ENCODE peak calls at places on chromosomes 3 and 15, in seven cellular contexts. V is heart right ventricle, N is uterus, Q is endothelial cell, J is endodermal cell, X is body of pancreas, G is right atrium auricular region. T is an unnamed sample.

GRCh38 chr3:112774293-112774926 is 72.3 kb downstream of the CD200R1L start:
- DNase-seq in V (no peak), N (no peak), Q (no peak), J (no peak), X (no peak), G (no peak), T (no peak)

GRCh38 chr15:44194397-44195150 is 497 bp downstream of the FRMD5 start:
- DNase-seq in V (peak), N (no peak), Q (no peak), J (no peak), X (peak), G (no peak), T (no peak)

GRCh38 chr3:25457642-25458419 is 29.8 kb downstream of the RARB start:
- DNase-seq in V (no peak), N (no peak), Q (no peak), J (no peak), X (no peak), G (no peak), T (no peak)

GRCh38 chr3:54123538-54124196 is 1.3 kb downstream of the CACNA2D3 start:
- DNase-seq in V (no peak), N (no peak), Q (no peak), J (peak), X (no peak), G (no peak), T (peak)

GRCh38 chr3:34075975-34076374 is 277.5 kb downstream of the PDCD6IP start:
- DNase-seq in V (no peak), N (no peak), Q (no peak), J (no peak), X (no peak), G (no peak), T (no peak)

GRCh38 chr3:168090306-168091085 is 5.2 kb downstream of the GOLIM4 start:
- DNase-seq in V (no peak), N (no peak), Q (no peak), J (no peak), X (no peak), G (no peak), T (no peak)

GRCh38 chr15:69380100-69380725 is 33.9 kb upstream of the KIF23 start:
- DNase-seq in V (no peak), N (no peak), Q (peak), J (peak), X (no peak), G (no peak), T (no peak)

GRCh38 chr3:124714218-124714853 is 15.9 kb upstream of the UMPS start:
- DNase-seq in V (peak), N (no peak), Q (no peak), J (no peak), X (no peak), G (no peak), T (no peak)

GRCh38 chr3:101890716-101891115 is 41.4 kb downstream of the NFKBIZ start:
- DNase-seq in V (no peak), N (no peak), Q (no peak), J (no peak), X (no peak), G (no peak), T (no peak)

GRCh38 chr15:93027413-93027812 is 61.6 kb downstream of the RGMA start:
- DNase-seq in V (no peak), N (no peak), Q (no peak), J (peak), X (no peak), G (peak), T (peak)

DNA sequence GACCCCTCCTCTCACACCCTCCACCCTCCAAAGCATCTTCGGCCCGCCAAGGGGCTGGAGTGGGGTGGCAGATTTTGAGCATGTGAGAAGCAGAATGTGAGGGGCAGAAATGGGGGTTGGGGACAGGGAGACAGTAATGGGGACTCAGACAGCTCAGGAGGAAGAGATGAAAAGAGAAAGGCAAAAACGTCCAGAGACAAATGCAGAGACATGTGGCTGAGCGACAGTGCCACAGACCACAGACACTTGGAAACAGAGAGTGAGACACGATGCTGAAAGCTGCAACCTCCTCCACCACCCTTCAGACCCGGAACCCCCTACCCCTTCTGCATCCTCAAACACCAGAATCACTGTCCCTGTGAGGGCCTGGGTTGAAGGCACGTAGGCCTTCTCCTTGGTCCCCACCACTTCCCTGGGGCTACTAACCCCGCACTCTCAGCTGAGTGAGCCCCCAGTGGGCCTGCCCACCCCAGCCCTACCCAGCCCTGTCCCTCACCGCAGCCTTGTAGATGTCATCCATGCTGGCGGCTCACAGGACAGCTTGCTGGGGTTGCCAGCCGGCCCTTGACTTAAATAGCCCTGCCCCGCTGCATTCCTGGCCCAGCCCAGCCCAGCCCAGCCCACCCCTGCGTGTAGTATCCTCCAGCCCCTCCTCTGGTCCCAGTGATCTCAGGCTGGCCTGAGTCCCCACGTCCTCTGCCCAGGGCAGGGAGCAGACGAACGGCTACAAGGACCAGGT is at the start of gene TNNC1:
- DNase-seq in V (peak), N (no peak), Q (no peak), J (peak), X (no peak), G (no peak), T (no peak)
- TF ChIP-seq CTCF in V (no peak), N (no peak), Q (no peak), J (no peak), X (no peak), G (no peak), T (no peak)

GRCh38 chr15:28020644-28021043 is 78.5 kb downstream of the OCA2 start:
- DNase-seq in V (no peak), N (no peak), Q (no peak), J (no peak), X (no peak), G (no peak), T (no peak)

GRCh38 chr15:28019594-28020320 is 79.4 kb downstream of the OCA2 start:
- DNase-seq in V (no peak), N (no peak), Q (peak), J (no peak), X (no peak), G (no peak), T (no peak)

GRCh38 chr15:28022181-28022580 is 76.9 kb downstream of the OCA2 start:
- DNase-seq in V (no peak), N (no peak), Q (no peak), J (no peak), X (no peak), G (no peak), T (no peak)

GRCh38 chr15:28022961-28023360 is 76.2 kb downstream of the OCA2 start:
- DNase-seq in V (no peak), N (no peak), Q (no peak), J (no peak), X (no peak), G (no peak), T (no peak)

GRCh38 chr15:28021281-28022039 is 77.7 kb downstream of the OCA2 start:
- DNase-seq in V (peak), N (no peak), Q (peak), J (peak), X (peak), G (no peak), T (peak)
- TF ChIP-seq CTCF in V (peak), N (no peak), Q (peak), J (peak), X (peak), G (peak), T (peak)

GRCh38 chr3:79729096-79729495 is 38.7 kb downstream of the ROBO1 start:
- DNase-seq in V (peak), N (no peak), Q (no peak), J (no peak), X (peak), G (no peak), T (no peak)

GRCh38 chr3:79726795-79727194 is 41.0 kb downstream of the ROBO1 start:
- DNase-seq in V (no peak), N (no peak), Q (no peak), J (no peak), X (no peak), G (no peak), T (no peak)

GRCh38 chr3:79724206-79724605 is 43.6 kb downstream of the ROBO1 start:
- DNase-seq in V (no peak), N (no peak), Q (peak), J (peak), X (peak), G (no peak), T (no peak)
- TF ChIP-seq CTCF in V (no peak), N (no peak), Q (no peak), J (peak), X (no peak), G (no peak), T (peak)

GRCh38 chr3:58038675-58039302 is 30.6 kb downstream of the FLNB start:
- DNase-seq in V (no peak), N (no peak), Q (no peak), J (no peak), X (no peak), G (no peak), T (no peak)

GRCh38 chr3:58037141-58037910 is 29.1 kb downstream of the FLNB start:
- DNase-seq in V (no peak), N (no peak), Q (no peak), J (no peak), X (no peak), G (no peak), T (no peak)

GRCh38 chr3:58041182-58041825 is 33.1 kb downstream of the FLNB start:
- DNase-seq in V (no peak), N (no peak), Q (no peak), J (no peak), X (peak), G (no peak), T (no peak)

GRCh38 chr3:58041826-58042324 is 33.7 kb downstream of the FLNB start:
- DNase-seq in V (no peak), N (no peak), Q (no peak), J (no peak), X (no peak), G (no peak), T (no peak)

DNA sequence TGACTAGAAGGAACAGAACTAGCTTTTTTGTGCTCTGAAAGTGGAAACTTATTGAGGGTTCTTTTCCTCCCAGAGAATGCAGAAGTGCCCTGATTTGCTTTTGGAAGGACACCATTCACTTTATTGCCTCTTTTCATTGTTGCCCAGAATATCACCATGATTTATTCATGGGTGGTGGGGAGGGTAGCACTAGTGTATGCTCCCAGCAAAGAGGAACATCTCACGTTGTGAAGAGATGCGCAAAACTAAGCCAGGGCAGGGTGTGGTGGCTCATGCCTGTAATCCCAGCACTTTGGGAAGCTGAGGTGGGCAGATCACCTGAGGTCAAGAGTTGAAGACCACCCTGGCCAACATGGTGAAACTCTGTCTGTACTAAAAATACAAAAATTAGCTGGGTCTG is 31.4 kb downstream of the FLNB start:
- DNase-seq in V (no peak), N (no peak), Q (no peak), J (no peak), X (no peak), G (no peak), T (no peak)
- TF ChIP-seq CTCF in V (no peak), N (no peak), Q (no peak), J (no peak), X (no peak), G (no peak), T (no peak)

DNA sequence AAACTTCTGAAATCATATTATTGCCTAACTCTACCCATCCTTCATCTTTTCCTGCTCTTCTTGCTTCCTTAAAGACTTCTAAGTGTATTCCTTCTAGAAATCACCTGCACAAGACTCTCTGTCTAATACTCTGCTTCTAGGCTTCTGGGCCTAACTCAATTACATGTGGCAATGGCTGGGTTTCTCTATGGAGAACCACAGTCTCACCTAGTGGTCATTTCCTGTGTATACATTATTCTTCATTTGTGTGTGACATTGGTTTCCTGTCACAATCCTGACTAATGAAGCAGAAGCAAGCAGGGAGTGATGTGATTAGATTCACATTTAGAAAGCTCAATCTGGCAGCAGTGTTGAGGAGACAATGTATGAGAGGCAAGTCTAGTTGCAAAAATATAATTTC is 16.9 kb upstream of the CLDN1 start:
- DNase-seq in V (no peak), N (no peak), Q (no peak), J (no peak), X (no peak), G (no peak), T (no peak)
- TF ChIP-seq CTCF in V (no peak), N (no peak), Q (no peak), J (peak), X (no peak), G (peak), T (peak)

GRCh38 chr3:132916096-132916495 is 122.1 kb upstream of the TMEM108 start:
- DNase-seq in V (no peak), N (no peak), Q (no peak), J (no peak), X (no peak), G (no peak), T (no peak)
- TF ChIP-seq CTCF in V (no peak), N (no peak), Q (no peak), J (no peak), X (no peak), G (no peak), T (no peak)

T was measured in osteocyte.